ENCODE peak calls at places on chromosomes 4 and X, in five cellular contexts. O, B, A, Y and G are unnamed samples.

GRCh38 chr4:67327245-67327860 is 217.9 kb downstream of the CENPC start:
- DNase-seq in O (no peak), B (no peak), A (peak; percentile 90), Y (peak; percentile 41), G (no peak)

GRCh38 chr4:18012807-18013462 is 8.6 kb downstream of the LCORL start:
- DNase-seq in O (no peak), B (no peak), A (no peak), Y (no peak), G (no peak)

GRCh38 chrX:120457766-120458180 is 11.3 kb downstream of the LAMP2 start:
- DNase-seq in O (no peak), B (no peak), A (peak; percentile 90), Y (no peak), G (no peak)

GRCh38 chr4:20248155-20248558 is 3.5 kb upstream of the SLIT2 start:
- DNase-seq in O (no peak), B (no peak), A (peak; percentile 82), Y (no peak), G (no peak)

GRCh38 chrX:138858438-138858837 is 146.9 kb upstream of the FGF13 start:
- DNase-seq in O (no peak), B (no peak), A (peak; percentile 76), Y (no peak), G (no peak)

GRCh38 chrX:12332786-12333347 is 194.6 kb downstream of the FRMPD4 start:
- DNase-seq in O (no peak), B (no peak), A (no peak), Y (no peak), G (no peak)

GRCh38 chr4:185559913-185560281 is 24.6 kb upstream of the PDLIM3 start:
- DNase-seq in O (no peak), B (peak; percentile 73), A (peak; percentile 49), Y (no peak), G (no peak)

GRCh38 chrX:75303795-75304194 is 29.9 kb downstream of the UPRT start:
- DNase-seq in O (no peak), B (no peak), A (no peak), Y (no peak), G (no peak)

GRCh38 chr4:7156273-7157139 is 35.8 kb upstream of the SORCS2 start:
- DNase-seq in O (peak; percentile 1), B (peak; percentile 42), A (peak; percentile 37), Y (peak; percentile 35), G (peak; percentile 41)

GRCh38 chrX:142804085-142804484 is 221.6 kb upstream of the SPANXN4 start:
- DNase-seq in O (no peak), B (no peak), A (peak; percentile 6), Y (no peak), G (no peak)

GRCh38 chr4:186029731-186030421 is 39.1 kb upstream of the TLR3 start:
- DNase-seq in O (peak; percentile 70), B (no peak), A (no peak), Y (no peak), G (peak; percentile 83)

GRCh38 chrX:17697191-17697590 is 40.1 kb upstream of the SCML1 start:
- DNase-seq in O (no peak), B (no peak), A (peak; percentile 44), Y (no peak), G (no peak)

GRCh38 chrX:27815209-27815608 is 7.4 kb downstream of the MAGEB10 start:
- DNase-seq in O (no peak), B (no peak), A (peak; percentile 77), Y (peak; percentile 4), G (no peak)

GRCh38 chr4:58688603-58689002 is 1578.4 kb upstream of the IGFBP7 start:
- DNase-seq in O (no peak), B (no peak), A (no peak), Y (no peak), G (no peak)

GRCh38 chr4:8216443-8217245 is 17.6 kb downstream of the SH3TC1 start:
- DNase-seq in O (peak; percentile 67), B (no peak), A (no peak), Y (no peak), G (no peak)

GRCh38 chr4:8213121-8213520 is 14.0 kb downstream of the SH3TC1 start:
- DNase-seq in O (peak; percentile 39), B (no peak), A (no peak), Y (no peak), G (no peak)

GRCh38 chr4:8215641-8216442 is 16.8 kb downstream of the SH3TC1 start:
- DNase-seq in O (peak; percentile 65), B (no peak), A (no peak), Y (no peak), G (no peak)

GRCh38 chr4:8214091-8214490 is 15.0 kb downstream of the SH3TC1 start:
- DNase-seq in O (peak; percentile 68), B (no peak), A (no peak), Y (no peak), G (no peak)

GRCh38 chr4:8215001-8215427 is 15.9 kb downstream of the SH3TC1 start:
- DNase-seq in O (peak; percentile 42), B (no peak), A (no peak), Y (no peak), G (no peak)
- H3K4me1 ChIP-seq in O (peaks cover 33% of the 10 kb centered on the region), B (no peaks in the 10 kb centered on the region), A (no peaks in the 10 kb centered on the region), Y (peaks cover 15% of the 10 kb centered on the region), G (peaks cover 16% of the 10 kb centered on the region)

GRCh38 chrX:154598656-154599055 is 13.7 kb downstream of the CTAG1A start:
- DNase-seq in O (no peak), B (no peak), A (no peak), Y (no peak), G (no peak)
- H3K9me3 ChIP-seq in O (no peaks in the 10 kb centered on the region), B (no peaks in the 10 kb centered on the region), A (no peaks in the 10 kb centered on the region), Y (no peaks in the 10 kb centered on the region), G (no peaks in the 10 kb centered on the region)

GRCh38 chrX:137263374-137263773 is 229.6 kb upstream of the GPR101 start:
- DNase-seq in O (no peak), B (no peak), A (no peak), Y (no peak), G (no peak)
- TF ChIP-seq CTCF in O (no peak), B (no peak), A (peak; percentile 25), Y (no peak), G (no peak)

GRCh38 chrX:110703641-110704040 is 92.0 kb downstream of the CHRDL1 start:
- DNase-seq in O (no peak), B (no peak), A (no peak), Y (no peak), G (no peak)
- H3K4me1 ChIP-seq in O (no peaks in the 10 kb centered on the region), B (no peaks in the 10 kb centered on the region), A (no peaks in the 10 kb centered on the region), Y (no peaks in the 10 kb centered on the region), G (no peaks in the 10 kb centered on the region)

GRCh38 chr4:124144302-124144701 is 568.2 kb downstream of the ANKRD50 start:
- DNase-seq in O (no peak), B (no peak), A (no peak), Y (no peak), G (no peak)
- H3K9me3 ChIP-seq in O (no peaks in the 10 kb centered on the region), B (no peaks in the 10 kb centered on the region), A (no peaks in the 10 kb centered on the region), Y (no peaks in the 10 kb centered on the region), G (no peaks in the 10 kb centered on the region)

GRCh38 chrX:154840856-154841255 is 6.4 kb upstream of the SMIM9 start:
- DNase-seq in O (no peak), B (no peak), A (peak; percentile 67), Y (peak; percentile 28), G (no peak)
- TF ChIP-seq CTCF in O (peak; percentile 26), B (peak; percentile 61), A (peak; percentile 69), Y (peak; percentile 58), G (peak; percentile 57)

GRCh38 chr4:79403356-79403755 is 4.7 kb downstream of the GK2 start:
- DNase-seq in O (no peak), B (no peak), A (no peak), Y (no peak), G (no peak)
- H3K4me1 ChIP-seq in O (no peaks in the 10 kb centered on the region), B (no peaks in the 10 kb centered on the region), A (no peaks in the 10 kb centered on the region), Y (no peaks in the 10 kb centered on the region), G (no peaks in the 10 kb centered on the region)

GRCh38 chr4:8906668-8906970 is 35.0 kb upstream of the HMX1 start:
- DNase-seq in O (peak; percentile 51), B (peak; percentile 24), A (no peak), Y (no peak), G (no peak)

GRCh38 chr4:8904041-8904501 is 32.4 kb upstream of the HMX1 start:
- DNase-seq in O (peak; percentile 53), B (peak; percentile 38), A (no peak), Y (no peak), G (no peak)

GRCh38 chr4:8904666-8905065 is 33.0 kb upstream of the HMX1 start:
- DNase-seq in O (peak; percentile 38), B (peak; percentile 12), A (no peak), Y (no peak), G (no peak)

GRCh38 chr4:8905773-8906667 is 34.4 kb upstream of the HMX1 start:
- DNase-seq in O (peak; percentile 62), B (peak; percentile 53), A (no peak), Y (no peak), G (no peak)

DNA sequence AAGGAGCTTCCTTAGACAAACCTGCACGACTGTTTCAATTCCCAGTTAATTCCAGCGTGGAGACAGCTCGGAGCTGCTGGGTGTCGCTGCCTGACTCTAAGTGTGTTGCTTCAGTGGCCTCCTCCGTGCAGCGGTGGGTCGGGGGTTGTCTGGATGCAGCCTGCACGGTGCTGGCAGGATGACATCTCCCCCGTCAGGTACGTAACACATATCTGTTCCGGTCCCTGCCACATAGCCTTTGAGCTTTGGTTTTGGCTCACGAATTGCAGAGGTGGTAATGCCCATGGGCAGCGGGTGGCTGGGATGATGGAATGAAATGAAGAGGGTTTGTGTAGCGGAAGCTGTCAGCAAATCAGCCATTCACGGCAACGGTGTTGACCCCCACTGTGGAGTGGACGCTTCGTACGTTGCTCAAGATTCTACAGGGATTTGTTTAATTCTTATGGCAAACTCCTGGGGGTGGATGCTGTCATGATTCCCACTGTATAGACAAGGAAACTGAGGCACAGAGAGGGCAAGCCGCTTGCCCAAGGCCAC is 33.7 kb upstream of the HMX1 start:
- DNase-seq in O (peak; percentile 46), B (peak; percentile 32), A (no peak), Y (no peak), G (no peak)
- H3K9me3 ChIP-seq in O (no peaks in the 10 kb centered on the region), B (peaks cover 4% of the 10 kb centered on the region), A (peaks cover 6% of the 10 kb centered on the region), Y (peaks cover 14% of the 10 kb centered on the region), G (peaks cover 39% of the 10 kb centered on the region)